ENCODE peak calls at places on chromosomes 2 and 18, in seven cellular contexts. A, H, U, Y, K, N and D are unnamed samples.

GRCh38 chr2:51638811-51639210 is 606.9 kb upstream of the NRXN1 start:
- DNase-seq in K (no peak), Y (no peak), A (no peak), N (no peak), H (no peak), U (no peak), D (no peak)

GRCh38 chr2:239315308-239315707 is 85.5 kb downstream of the HDAC4 start:
- DNase-seq in Y (no peak), U (peak), K (no peak), N (peak), H (no peak), A (no peak), D (no peak)

GRCh38 chr2:111196435-111196834 is 75.7 kb downstream of the BCL2L11 start:
- DNase-seq in U (no peak), Y (no peak), H (no peak), N (no peak), K (no peak), A (no peak), D (no peak)

GRCh38 chr2:151363709-151364108 is 6.3 kb downstream of the TNFAIP6 start:
- DNase-seq in H (no peak), N (no peak), Y (peak), K (peak), A (no peak), U (no peak), D (peak)

GRCh38 chr2:179712825-179713224 is 148.6 kb downstream of the ZNF385B start:
- DNase-seq in Y (no peak), H (no peak), K (no peak), U (no peak), N (no peak), A (no peak), D (no peak)

GRCh38 chr2:39571197-39571731 is 94.5 kb upstream of the TMEM178A start:
- DNase-seq in K (no peak), A (no peak), H (no peak), U (no peak), N (peak), Y (no peak), D (no peak)

GRCh38 chr2:178528647-178529046 is 48.4 kb downstream of the PLEKHA3 start:
- DNase-seq in A (no peak), H (no peak), U (no peak), Y (no peak), N (no peak), K (no peak), D (no peak)

GRCh38 chr2:86613515-86613914 is 10.2 kb downstream of the RNF103 start:
- DNase-seq in Y (no peak), K (no peak), U (no peak), A (no peak), H (no peak), N (no peak), D (no peak)

GRCh38 chr2:179044500-179044899 is 5.4 kb downstream of the CCDC141 start:
- DNase-seq in U (no peak), H (no peak), Y (no peak), A (no peak), K (no peak), N (no peak), D (no peak)

GRCh38 chr2:36658277-36658748 is 38.2 kb upstream of the VIT start:
- DNase-seq in H (no peak), K (no peak), U (no peak), N (no peak), Y (no peak), A (no peak), D (no peak)

GRCh38 chr18:56245856-56246575 is 392.4 kb downstream of the TXNL1 start:
- DNase-seq in U (no peak), N (no peak), Y (no peak), K (no peak), H (peak), A (no peak), D (no peak)

GRCh38 chr2:157087373-157088005 is 170.0 kb upstream of the GALNT5 start:
- DNase-seq in H (peak), A (no peak), U (no peak), Y (no peak), K (no peak), N (no peak), D (no peak)

GRCh38 chr2:151808258-151809072 is 19.8 kb downstream of the ARL5A start:
- DNase-seq in U (no peak), Y (no peak), K (peak), H (no peak), N (no peak), A (no peak), D (no peak)

GRCh38 chr2:118251427-118251826 is 163.2 kb downstream of the INSIG2 start:
- DNase-seq in N (no peak), K (no peak), Y (no peak), A (no peak), U (no peak), H (peak), D (no peak)

GRCh38 chr2:232483923-232484627 is 3.6 kb downstream of the ECEL1 start:
- DNase-seq in U (no peak), K (no peak), A (no peak), Y (no peak), H (no peak), N (no peak), D (no peak)

GRCh38 chr2:65436169-65436824 is 3.9 kb upstream of the SPRED2 start:
- DNase-seq in N (peak), K (peak), A (peak), Y (peak), H (peak), U (peak), D (no peak)

GRCh38 chr2:8754056-8754790 is 72.4 kb downstream of the ID2 start:
- DNase-seq in H (no peak), U (no peak), Y (no peak), K (no peak), A (no peak), N (no peak), D (no peak)

GRCh38 chr2:190810981-190811587 is 69.5 kb upstream of the GLS start:
- DNase-seq in K (no peak), A (no peak), Y (no peak), H (no peak), U (no peak), N (no peak), D (no peak)

GRCh38 chr2:226730487-226730886 is 69.1 kb downstream of the IRS1 start:
- DNase-seq in K (no peak), Y (no peak), U (no peak), H (no peak), N (peak), A (no peak), D (no peak)

GRCh38 chr2:108189316-108189715 is 50.5 kb upstream of the SULT1C3 start:
- DNase-seq in A (no peak), Y (no peak), N (no peak), U (no peak), K (no peak), H (no peak), D (no peak)

GRCh38 chr2:102514061-102514785 is 41.2 kb downstream of the SLC9A4 start:
- DNase-seq in K (no peak), N (peak), Y (no peak), H (peak), A (no peak), U (no peak), D (no peak)

GRCh38 chr2:1744151-1744445 is 217 bp downstream of the PXDN start:
- DNase-seq in K (no peak), H (no peak), N (peak), U (no peak), Y (no peak), A (no peak), D (no peak)

GRCh38 chr2:121052023-121052422 is 233.0 kb downstream of the TFCP2L1 start:
- DNase-seq in A (no peak), K (no peak), H (no peak), N (no peak), U (no peak), Y (no peak), D (no peak)